ENCODE peak calls at places on chromosomes 11 and 22, in six cellular contexts. Z is occipital lobe; X is stimulated activated CD4-positive, alpha-beta T cell treated with anti-CD3 and anti-CD28 coated beads, TNF-alpha, amount 100 ng/mL, for 24 hours; P is glomerular endothelial cell; S is C1 segment of cervical spinal cord; Y is NCI-H2081. F is an unnamed sample.

GRCh38 chr11:12235549-12235944 is 125.2 kb downstream of the MICAL2 start:
- DNase-seq in X (no peak), P (no peak), Y (no peak), Z (no peak), S (no peak), F (no peak)

GRCh38 chr22:39983346-39983745 is 11.4 kb upstream of the FAM83F start:
- DNase-seq in X (no peak), S (no peak), Z (no peak), P (no peak), Y (no peak), F (no peak)

GRCh38 chr11:113529606-113530005 is 54.4 kb upstream of the DRD2 start:
- DNase-seq in S (no peak), Y (peak; percentile 11), Z (no peak), X (no peak), P (no peak), F (no peak)

GRCh38 chr11:126059238-126059761 is 3.4 kb downstream of the CDON start:
- DNase-seq in Y (no peak), Z (no peak), P (no peak), S (no peak), X (no peak), F (no peak)

GRCh38 chr11:116946414-116946813 is 109.0 kb upstream of the APOA1 start:
- DNase-seq in S (no peak), Z (no peak), P (no peak), Y (no peak), X (no peak), F (no peak)

GRCh38 chr11:73894725-73895335 is 18.0 kb downstream of the PAAF1 start:
- DNase-seq in S (no peak), P (no peak), X (no peak), Y (no peak), Z (no peak), F (no peak)

GRCh38 chr11:128733440-128734115 is 39.7 kb downstream of the FLI1 start:
- DNase-seq in P (no peak), Y (no peak), X (no peak), Z (no peak), S (no peak), F (no peak)

GRCh38 chr22:35230839-35231584 is 26.3 kb upstream of the HMGXB4 start:
- DNase-seq in P (no peak), S (no peak), Y (peak; percentile 71), X (no peak), Z (no peak), F (no peak)

GRCh38 chr22:37566903-37567798 is 6.9 kb downstream of the CDC42EP1 start:
- DNase-seq in S (peak; percentile 23), Z (peak; percentile 45), Y (peak; percentile 62), X (peak; percentile 91), P (no peak), F (no peak)

GRCh38 chr22:45007247-45007945 is 2.4 kb downstream of the PHF21B start:
- DNase-seq in S (peak; percentile 33), Y (no peak), P (no peak), X (no peak), Z (no peak), F (no peak)

F was measured in NCI-H2107.